ENCODE peak calls at places on chromosomes 7 and 10, in nine cellular contexts. One of them, this sample, is unnamed.

GRCh38 chr7:100604976-100605911 is 3.1 kb downstream of the PCOLCE start:
- DNase-seq in Calu3: peak
- DNase-seq in neural progenitor cell: peak
- DNase-seq in adrenal gland: peak
- DNase-seq in epithelial cell of esophagus: no peak
- DNase-seq in GM20000: no peak
- DNase-seq in transverse colon: peak
- DNase-seq in MCF 10A: no peak
- DNase-seq in lower lobe of right lung: peak
- DNase-seq in this sample: peak

GRCh38 chr7:77887567-77887966 is 89.0 kb downstream of the PHTF2 start:
- DNase-seq in Calu3: no peak
- DNase-seq in neural progenitor cell: no peak
- DNase-seq in adrenal gland: no peak
- DNase-seq in epithelial cell of esophagus: peak
- DNase-seq in GM20000: no peak
- DNase-seq in transverse colon: no peak
- DNase-seq in MCF 10A: no peak
- DNase-seq in lower lobe of right lung: no peak
- DNase-seq in this sample: no peak

GRCh38 chr10:12614390-12615003 is 265.1 kb downstream of the CAMK1D start:
- DNase-seq in Calu3: no peak
- DNase-seq in neural progenitor cell: no peak
- DNase-seq in adrenal gland: no peak
- DNase-seq in epithelial cell of esophagus: no peak
- DNase-seq in GM20000: no peak
- DNase-seq in transverse colon: no peak
- DNase-seq in MCF 10A: no peak
- DNase-seq in lower lobe of right lung: no peak
- DNase-seq in this sample: no peak

GRCh38 chr7:83610649-83611304 is 38.2 kb downstream of the SEMA3E start:
- DNase-seq in Calu3: no peak
- DNase-seq in neural progenitor cell: no peak
- DNase-seq in adrenal gland: no peak
- DNase-seq in epithelial cell of esophagus: no peak
- DNase-seq in GM20000: no peak
- DNase-seq in transverse colon: no peak
- DNase-seq in MCF 10A: no peak
- DNase-seq in lower lobe of right lung: no peak
- DNase-seq in this sample: no peak

GRCh38 chr10:11300071-11300470 is 282.4 kb downstream of the CELF2 start:
- DNase-seq in Calu3: no peak
- DNase-seq in neural progenitor cell: no peak
- DNase-seq in adrenal gland: no peak
- DNase-seq in epithelial cell of esophagus: no peak
- DNase-seq in GM20000: peak
- DNase-seq in transverse colon: no peak
- DNase-seq in MCF 10A: no peak
- DNase-seq in lower lobe of right lung: no peak
- DNase-seq in this sample: no peak

GRCh38 chr10:28984431-28984830 is 304.4 kb upstream of the LYZL1 start:
- DNase-seq in Calu3: peak
- DNase-seq in neural progenitor cell: no peak
- DNase-seq in adrenal gland: peak
- DNase-seq in epithelial cell of esophagus: peak
- DNase-seq in GM20000: no peak
- DNase-seq in transverse colon: peak
- DNase-seq in MCF 10A: peak
- DNase-seq in lower lobe of right lung: peak
- DNase-seq in this sample: no peak

GRCh38 chr10:82576093-82576492 is 701.1 kb downstream of the NRG3 start:
- DNase-seq in Calu3: no peak
- DNase-seq in neural progenitor cell: no peak
- DNase-seq in adrenal gland: no peak
- DNase-seq in epithelial cell of esophagus: no peak
- DNase-seq in GM20000: no peak
- DNase-seq in transverse colon: no peak
- DNase-seq in MCF 10A: no peak
- DNase-seq in lower lobe of right lung: no peak
- DNase-seq in this sample: no peak

GRCh38 chr10:88152720-88153119 is 289.3 kb downstream of the PTEN start:
- DNase-seq in Calu3: peak
- DNase-seq in neural progenitor cell: no peak
- DNase-seq in adrenal gland: no peak
- DNase-seq in epithelial cell of esophagus: peak
- DNase-seq in GM20000: peak
- DNase-seq in transverse colon: no peak
- DNase-seq in MCF 10A: peak
- DNase-seq in lower lobe of right lung: no peak
- DNase-seq in this sample: peak

GRCh38 chr7:92295391-92295790 is 49.6 kb downstream of the ANKIB1 start:
- DNase-seq in Calu3: no peak
- DNase-seq in neural progenitor cell: no peak
- DNase-seq in adrenal gland: no peak
- DNase-seq in epithelial cell of esophagus: no peak
- DNase-seq in GM20000: no peak
- DNase-seq in transverse colon: no peak
- DNase-seq in MCF 10A: no peak
- DNase-seq in lower lobe of right lung: no peak
- DNase-seq in this sample: no peak

GRCh38 chr10:84049300-84050015 is 89.9 kb upstream of the GHITM start:
- DNase-seq in Calu3: no peak
- DNase-seq in neural progenitor cell: no peak
- DNase-seq in adrenal gland: no peak
- DNase-seq in epithelial cell of esophagus: no peak
- DNase-seq in GM20000: no peak
- DNase-seq in transverse colon: no peak
- DNase-seq in MCF 10A: no peak
- DNase-seq in lower lobe of right lung: no peak
- DNase-seq in this sample: no peak

GRCh38 chr10:75978213-75978612 is 546.8 kb downstream of the LRMDA start:
- DNase-seq in Calu3: no peak
- DNase-seq in neural progenitor cell: peak
- DNase-seq in adrenal gland: no peak
- DNase-seq in epithelial cell of esophagus: no peak
- DNase-seq in GM20000: no peak
- DNase-seq in transverse colon: no peak
- DNase-seq in MCF 10A: no peak
- DNase-seq in lower lobe of right lung: no peak
- DNase-seq in this sample: no peak

GRCh38 chr10:17643339-17643754 is 604 bp upstream of the STAM start:
- DNase-seq in Calu3: peak
- DNase-seq in neural progenitor cell: peak
- DNase-seq in adrenal gland: peak
- DNase-seq in epithelial cell of esophagus: peak
- DNase-seq in GM20000: no peak
- DNase-seq in transverse colon: peak
- DNase-seq in MCF 10A: peak
- DNase-seq in lower lobe of right lung: peak
- DNase-seq in this sample: no peak

GRCh38 chr10:78849115-78849514 is 219.7 kb upstream of the ZMIZ1 start:
- DNase-seq in Calu3: no peak
- DNase-seq in neural progenitor cell: no peak
- DNase-seq in adrenal gland: no peak
- DNase-seq in epithelial cell of esophagus: no peak
- DNase-seq in GM20000: no peak
- DNase-seq in transverse colon: no peak
- DNase-seq in MCF 10A: no peak
- DNase-seq in lower lobe of right lung: no peak
- DNase-seq in this sample: no peak

GRCh38 chr7:8215648-8216047 is 46.3 kb downstream of the ICA1 start:
- DNase-seq in Calu3: no peak
- DNase-seq in neural progenitor cell: no peak
- DNase-seq in adrenal gland: no peak
- DNase-seq in epithelial cell of esophagus: no peak
- DNase-seq in GM20000: no peak
- DNase-seq in transverse colon: no peak
- DNase-seq in MCF 10A: no peak
- DNase-seq in lower lobe of right lung: no peak
- DNase-seq in this sample: no peak

GRCh38 chr10:70348228-70348850 is 34.1 kb downstream of the LRRC20 start:
- DNase-seq in Calu3: peak
- DNase-seq in neural progenitor cell: peak
- DNase-seq in adrenal gland: peak
- DNase-seq in epithelial cell of esophagus: peak
- DNase-seq in GM20000: no peak
- DNase-seq in transverse colon: no peak
- DNase-seq in MCF 10A: peak
- DNase-seq in lower lobe of right lung: no peak
- DNase-seq in this sample: peak

GRCh38 chr7:146960747-146961416 is 844.3 kb downstream of the CNTNAP2 start:
- DNase-seq in Calu3: no peak
- DNase-seq in neural progenitor cell: peak
- DNase-seq in adrenal gland: no peak
- DNase-seq in epithelial cell of esophagus: no peak
- DNase-seq in GM20000: no peak
- DNase-seq in transverse colon: no peak
- DNase-seq in MCF 10A: no peak
- DNase-seq in lower lobe of right lung: no peak
- DNase-seq in this sample: no peak

GRCh38 chr7:128963327-128963757 is 25.6 kb downstream of the IRF5 start:
- DNase-seq in Calu3: no peak
- DNase-seq in neural progenitor cell: no peak
- DNase-seq in adrenal gland: no peak
- DNase-seq in epithelial cell of esophagus: peak
- DNase-seq in GM20000: peak
- DNase-seq in transverse colon: no peak
- DNase-seq in MCF 10A: no peak
- DNase-seq in lower lobe of right lung: no peak
- DNase-seq in this sample: peak

GRCh38 chr7:122528879-122529481 is 169.9 kb downstream of the RNF133 start:
- DNase-seq in Calu3: no peak
- DNase-seq in neural progenitor cell: peak
- DNase-seq in adrenal gland: no peak
- DNase-seq in epithelial cell of esophagus: peak
- DNase-seq in GM20000: peak
- DNase-seq in transverse colon: no peak
- DNase-seq in MCF 10A: peak
- DNase-seq in lower lobe of right lung: no peak
- DNase-seq in this sample: peak

GRCh38 chr10:88314362-88314761 is 268.8 kb downstream of the RNLS start:
- DNase-seq in Calu3: no peak
- DNase-seq in neural progenitor cell: no peak
- DNase-seq in adrenal gland: no peak
- DNase-seq in epithelial cell of esophagus: no peak
- DNase-seq in GM20000: no peak
- DNase-seq in transverse colon: no peak
- DNase-seq in MCF 10A: no peak
- DNase-seq in lower lobe of right lung: no peak
- DNase-seq in this sample: no peak

GRCh38 chr7:18666107-18666728 is 170.7 kb downstream of the HDAC9 start:
- DNase-seq in Calu3: peak
- DNase-seq in neural progenitor cell: peak
- DNase-seq in adrenal gland: peak
- DNase-seq in epithelial cell of esophagus: peak
- DNase-seq in GM20000: peak
- DNase-seq in transverse colon: peak
- DNase-seq in MCF 10A: peak
- DNase-seq in lower lobe of right lung: peak
- DNase-seq in this sample: peak

GRCh38 chr7:123580406-123581161 is 21.0 kb upstream of the ASB15 start:
- DNase-seq in Calu3: peak
- DNase-seq in neural progenitor cell: peak
- DNase-seq in adrenal gland: no peak
- DNase-seq in epithelial cell of esophagus: peak
- DNase-seq in GM20000: peak
- DNase-seq in transverse colon: no peak
- DNase-seq in MCF 10A: peak
- DNase-seq in lower lobe of right lung: no peak
- DNase-seq in this sample: no peak

GRCh38 chr7:106358103-106358663 is 73.4 kb upstream of the NAMPT start:
- DNase-seq in Calu3: peak
- DNase-seq in neural progenitor cell: no peak
- DNase-seq in adrenal gland: no peak
- DNase-seq in epithelial cell of esophagus: peak
- DNase-seq in GM20000: no peak
- DNase-seq in transverse colon: no peak
- DNase-seq in MCF 10A: no peak
- DNase-seq in lower lobe of right lung: no peak
- DNase-seq in this sample: no peak

GRCh38 chr10:62772186-62772950 is 32.2 kb upstream of the ADO start:
- DNase-seq in Calu3: no peak
- DNase-seq in neural progenitor cell: no peak
- DNase-seq in adrenal gland: no peak
- DNase-seq in epithelial cell of esophagus: no peak
- DNase-seq in GM20000: no peak
- DNase-seq in transverse colon: no peak
- DNase-seq in MCF 10A: no peak
- DNase-seq in lower lobe of right lung: no peak
- DNase-seq in this sample: no peak

GRCh38 chr10:126088144-126088543 is 191.8 kb downstream of the FANK1 start:
- DNase-seq in Calu3: no peak
- DNase-seq in neural progenitor cell: no peak
- DNase-seq in adrenal gland: no peak
- DNase-seq in epithelial cell of esophagus: no peak
- DNase-seq in GM20000: no peak
- DNase-seq in transverse colon: no peak
- DNase-seq in MCF 10A: no peak
- DNase-seq in lower lobe of right lung: no peak
- DNase-seq in this sample: no peak
- TF ChIP-seq CTCF in Calu3: no peak
- TF ChIP-seq CTCF in neural progenitor cell: no peak
- TF ChIP-seq CTCF in adrenal gland: no peak
- TF ChIP-seq CTCF in epithelial cell of esophagus: no peak
- TF ChIP-seq CTCF in GM20000: no peak
- TF ChIP-seq CTCF in transverse colon: no peak
- TF ChIP-seq CTCF in MCF 10A: no peak
- TF ChIP-seq CTCF in lower lobe of right lung: no peak
- TF ChIP-seq CTCF in this sample: no peak

GRCh38 chr10:93672022-93672678 is 30.2 kb downstream of the FRA10AC1 start:
- DNase-seq in Calu3: no peak
- DNase-seq in neural progenitor cell: no peak
- DNase-seq in adrenal gland: no peak
- DNase-seq in epithelial cell of esophagus: no peak
- DNase-seq in GM20000: no peak
- DNase-seq in transverse colon: no peak
- DNase-seq in MCF 10A: no peak
- DNase-seq in lower lobe of right lung: no peak
- DNase-seq in this sample: no peak
- TF ChIP-seq CTCF in Calu3: no peak
- TF ChIP-seq CTCF in neural progenitor cell: no peak
- TF ChIP-seq CTCF in adrenal gland: no peak
- TF ChIP-seq CTCF in epithelial cell of esophagus: no peak
- TF ChIP-seq CTCF in GM20000: no peak
- TF ChIP-seq CTCF in transverse colon: no peak
- TF ChIP-seq CTCF in MCF 10A: no peak
- TF ChIP-seq CTCF in lower lobe of right lung: no peak
- TF ChIP-seq CTCF in this sample: no peak

GRCh38 chr10:104123397-104123796 is 1.4 kb downstream of the SFR1 start:
- DNase-seq in Calu3: no peak
- DNase-seq in neural progenitor cell: no peak
- DNase-seq in adrenal gland: no peak
- DNase-seq in epithelial cell of esophagus: peak
- DNase-seq in GM20000: peak
- DNase-seq in transverse colon: no peak
- DNase-seq in MCF 10A: peak
- DNase-seq in lower lobe of right lung: no peak
- DNase-seq in this sample: peak
- TF ChIP-seq CTCF in Calu3: no peak
- TF ChIP-seq CTCF in neural progenitor cell: peak
- TF ChIP-seq CTCF in adrenal gland: peak
- TF ChIP-seq CTCF in epithelial cell of esophagus: peak
- TF ChIP-seq CTCF in GM20000: peak
- TF ChIP-seq CTCF in transverse colon: peak
- TF ChIP-seq CTCF in MCF 10A: peak
- TF ChIP-seq CTCF in lower lobe of right lung: peak
- TF ChIP-seq CTCF in this sample: peak

GRCh38 chr7:1812693-1813393 is 142.8 kb downstream of the ELFN1 start:
- DNase-seq in Calu3: no peak
- DNase-seq in neural progenitor cell: peak
- DNase-seq in adrenal gland: no peak
- DNase-seq in epithelial cell of esophagus: no peak
- DNase-seq in GM20000: no peak
- DNase-seq in transverse colon: no peak
- DNase-seq in MCF 10A: no peak
- DNase-seq in lower lobe of right lung: no peak
- DNase-seq in this sample: peak
- TF ChIP-seq CTCF in Calu3: no peak
- TF ChIP-seq CTCF in neural progenitor cell: peak
- TF ChIP-seq CTCF in adrenal gland: no peak
- TF ChIP-seq CTCF in epithelial cell of esophagus: no peak
- TF ChIP-seq CTCF in GM20000: no peak
- TF ChIP-seq CTCF in transverse colon: no peak
- TF ChIP-seq CTCF in MCF 10A: no peak
- TF ChIP-seq CTCF in lower lobe of right lung: no peak
- TF ChIP-seq CTCF in this sample: no peak